ENCODE peak calls at places on chromosome 5, in six cellular contexts. G is thoracic aorta, S is dorsolateral prefrontal cortex, P is left ventricle myocardium inferior, I is AG04450, E is heart left ventricle. B is an unnamed sample.

GRCh38 chr5:72383280-72384205 is 63.4 kb downstream of the PTCD2 start:
- DNase-seq in I (no peak), S (no peak), E (no peak), P (no peak), G (no peak), B (no peak)

GRCh38 chr5:87899109-87900100 is 369.2 kb downstream of the TMEM161B start:
- DNase-seq in G (no peak), E (peak; percentile 55), I (no peak), P (peak; percentile 29), S (peak; percentile 72), B (no peak)

GRCh38 chr5:118628672-118629354 is 359.5 kb downstream of the DTWD2 start:
- DNase-seq in G (no peak), E (no peak), S (no peak), I (no peak), P (no peak), B (no peak)

GRCh38 chr5:135462304-135462703 is 10.2 kb upstream of the TIFAB start:
- DNase-seq in P (no peak), E (no peak), I (no peak), G (no peak), S (no peak), B (peak; percentile 60)

GRCh38 chr5:154138701-154139100 is 51.8 kb upstream of the GALNT10 start:
- DNase-seq in I (no peak), P (peak; percentile 73), S (peak; percentile 54), E (peak; percentile 84), G (no peak), B (peak; percentile 76)

GRCh38 chr5:39201160-39201794 is 18.1 kb downstream of the FYB1 start:
- DNase-seq in S (no peak), G (no peak), I (no peak), P (no peak), E (no peak), B (no peak)

GRCh38 chr5:10564838-10565784 is 1.2 kb downstream of the ANKRD33B start:
- DNase-seq in G (no peak), S (no peak), I (no peak), P (peak; percentile 44), E (peak; percentile 59), B (no peak)

GRCh38 chr5:169408735-169409134 is 107.8 kb upstream of the SLIT3 start:
- DNase-seq in E (no peak), P (no peak), I (no peak), S (no peak), G (no peak), B (no peak)

GRCh38 chr5:123371575-123372179 is 51.5 kb downstream of the CEP120 start:
- DNase-seq in P (peak; percentile 18), G (peak; percentile 4), E (peak; percentile 52), I (no peak), S (peak; percentile 30), B (peak; percentile 36)

GRCh38 chr5:94422819-94423218 is 195.6 kb downstream of the KIAA0825 start:
- DNase-seq in G (no peak), E (no peak), S (no peak), I (no peak), P (no peak), B (no peak)

GRCh38 chr5:138339086-138339456 is 1.0 kb downstream of the FAM53C start:
- DNase-seq in S (no peak), P (no peak), E (no peak), G (no peak), I (no peak), B (no peak)

GRCh38 chr5:137191179-137191578 is 307.9 kb downstream of the SPOCK1 start:
- DNase-seq in I (no peak), S (no peak), E (no peak), P (no peak), G (no peak), B (no peak)

GRCh38 chr5:98768160-98769005 is 5.1 kb upstream of the RGMB start:
- DNase-seq in E (no peak), P (no peak), G (no peak), I (no peak), S (no peak), B (peak; percentile 31)

GRCh38 chr5:132272341-132273210 is 15.1 kb downstream of the PDLIM4 start:
- DNase-seq in G (no peak), P (peak; percentile 52), I (no peak), E (no peak), S (no peak), B (peak; percentile 69)

GRCh38 chr5:137342764-137343163 is 156.4 kb downstream of the SPOCK1 start:
- DNase-seq in P (no peak), S (no peak), E (no peak), I (no peak), G (no peak), B (no peak)

GRCh38 chr5:99000221-99000620 is 71.4 kb upstream of the CHD1 start:
- DNase-seq in P (no peak), S (no peak), G (no peak), E (no peak), I (no peak), B (no peak)

GRCh38 chr5:2112128-2112808 is 229.5 kb upstream of the IRX4 start:
- DNase-seq in P (no peak), S (no peak), E (no peak), I (no peak), G (no peak), B (no peak)

GRCh38 chr5:132489871-132490483 is 596 bp downstream of the IRF1 start:
- DNase-seq in I (no peak), S (peak; percentile 47), E (peak; percentile 79), P (peak; percentile 66), G (no peak), B (peak; percentile 75)

GRCh38 chr5:20276061-20276958 is 288.3 kb upstream of the CDH18 start:
- DNase-seq in I (peak; percentile 66), P (no peak), G (no peak), E (no peak), S (peak; percentile 35), B (peak; percentile 4)

GRCh38 chr5:95669540-95669939 is 13.3 kb downstream of the SPATA9 start:
- DNase-seq in E (peak; percentile 83), I (peak; percentile 97), G (peak; percentile 12), P (peak; percentile 69), S (peak; percentile 82), B (peak; percentile 91)

GRCh38 chr5:18465833-18466681 is 831.8 kb downstream of the TAF11L14 start:
- DNase-seq in E (peak; percentile 23), G (no peak), S (peak; percentile 41), P (no peak), I (no peak), B (peak; percentile 78)

GRCh38 chr5:178389031-178389729 is 156.6 kb upstream of the PHYKPL start:
- DNase-seq in I (no peak), S (no peak), G (no peak), P (no peak), E (no peak), B (no peak)

GRCh38 chr5:5716665-5717064 is 294.2 kb downstream of the ICE1 start:
- DNase-seq in E (no peak), I (no peak), G (no peak), P (no peak), S (no peak), B (no peak)

GRCh38 chr5:95817430-95817829 is 5.1 kb downstream of the GLRX start:
- DNase-seq in G (no peak), P (no peak), S (no peak), I (no peak), E (no peak), B (peak; percentile 70)

GRCh38 chr5:126917918-126918623 is 112.3 kb downstream of the MARCHF3 start:
- DNase-seq in S (peak; percentile 55), E (no peak), G (no peak), P (no peak), I (no peak), B (no peak)

GRCh38 chr5:41721521-41721920 is 148.7 kb downstream of the OXCT1 start:
- DNase-seq in E (no peak), G (no peak), I (no peak), S (no peak), P (no peak), B (no peak)

GRCh38 chr5:41728281-41728680 is 141.9 kb downstream of the OXCT1 start:
- DNase-seq in S (no peak), P (no peak), I (no peak), E (no peak), G (no peak), B (no peak)

DNA sequence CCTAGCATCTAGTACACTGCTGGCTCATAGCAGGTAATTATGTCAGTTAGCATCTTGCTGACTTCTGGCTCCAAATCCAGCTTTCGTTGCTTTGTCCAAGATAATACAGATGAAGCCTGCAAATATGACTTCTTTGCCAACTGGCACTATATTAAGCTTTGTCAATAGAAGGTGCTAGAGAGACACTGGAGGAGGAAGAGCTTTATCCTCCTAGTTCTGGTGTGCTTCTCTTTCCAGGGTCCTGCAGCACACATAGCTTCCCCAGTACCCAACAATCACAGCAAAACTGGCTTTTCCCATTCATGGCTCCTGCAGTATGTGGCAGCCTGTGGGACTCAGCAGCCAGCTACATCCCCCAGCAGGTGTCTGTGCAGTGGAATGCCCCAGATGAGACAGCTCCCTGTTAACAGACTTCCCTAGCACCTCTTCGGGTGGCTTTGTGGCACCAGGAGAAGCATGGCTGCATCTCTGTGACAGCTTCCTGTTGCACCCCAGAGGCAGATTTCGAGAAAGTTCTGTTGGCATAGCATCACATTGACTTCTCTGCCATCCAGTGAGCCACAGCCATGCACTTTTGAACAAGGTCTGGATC is 147.8 kb downstream of the OXCT1 start:
- DNase-seq in S (no peak), G (no peak), E (no peak), I (no peak), P (no peak), B (no peak)
- TF ChIP-seq CTCF in S (no peak), G (no peak), E (no peak), I (peak; percentile 27), P (no peak), B (no peak)

GRCh38 chr5:143350341-143350740 is 53.1 kb downstream of the NR3C1 start:
- DNase-seq in I (no peak), P (no peak), G (no peak), E (no peak), S (no peak), B (no peak)

GRCh38 chr5:143354025-143354424 is 49.5 kb downstream of the NR3C1 start:
- DNase-seq in I (no peak), S (no peak), P (no peak), G (no peak), E (no peak), B (no peak)

GRCh38 chr5:143355710-143356109 is 47.8 kb downstream of the NR3C1 start:
- DNase-seq in E (peak; percentile 74), I (peak; percentile 85), S (no peak), P (peak; percentile 33), G (no peak), B (peak; percentile 87)

GRCh38 chr5:143350790-143351603 is 52.5 kb downstream of the NR3C1 start:
- DNase-seq in S (no peak), G (no peak), P (no peak), I (peak; percentile 61), E (no peak), B (peak; percentile 45)

GRCh38 chr5:143352691-143353090 is 50.8 kb downstream of the NR3C1 start:
- DNase-seq in I (no peak), E (no peak), P (no peak), G (no peak), S (no peak), B (no peak)
- H3K27ac ChIP-seq in I (no peak overlapping the region), E (no peak overlapping the region), P (no peak overlapping the region), G (no peak overlapping the region), S (peak overlapping the region; percentile 50), B (no peak overlapping the region)

GRCh38 chr5:158154226-158155005 is 295.5 kb upstream of the CLINT1 start:
- DNase-seq in P (no peak), S (no peak), E (peak; percentile 37), G (peak; percentile 11), I (no peak), B (peak; percentile 73)
- TF ChIP-seq CTCF in P (no peak), S (no peak), E (no peak), G (no peak), I (no peak), B (peak; percentile 26)

GRCh38 chr5:144684899-144685298 is 514.2 kb downstream of the KCTD16 start:
- DNase-seq in P (no peak), S (no peak), I (no peak), E (no peak), G (no peak), B (no peak)

GRCh38 chr5:144680711-144681110 is 510.0 kb downstream of the KCTD16 start:
- DNase-seq in G (no peak), S (no peak), E (no peak), P (no peak), I (no peak), B (no peak)
- H3K27ac ChIP-seq in G (no peak overlapping the region), S (no peak overlapping the region), E (no peak overlapping the region), P (no peak overlapping the region), I (no peak overlapping the region), B (no peak overlapping the region)